ENCODE peak calls at places on chromosomes 11 and 22, in six cellular contexts. F is upper lobe of left lung; X is GM23248; H is Karpas-422; N is psoas muscle; M is CD8-positive, alpha-beta T cell. E is an unnamed sample.

GRCh38 chr11:59273008-59273841 is 60.5 kb upstream of the MPEG1 start:
- DNase-seq in F (peak; percentile 31), X (no peak), H (peak; percentile 94), N (no peak), M (no peak), E (no peak)

GRCh38 chr11:12694182-12694531 is 19.9 kb downstream of the TEAD1 start:
- DNase-seq in F (no peak), X (peak; percentile 62), H (no peak), N (no peak), M (no peak), E (no peak)

GRCh38 chr11:101867951-101868350 is 46.9 kb upstream of the CEP126 start:
- DNase-seq in F (no peak), X (no peak), H (no peak), N (no peak), M (no peak), E (no peak)

GRCh38 chr11:13959001-13959400 is 3.5 kb upstream of the SPON1 start:
- DNase-seq in F (no peak), X (no peak), H (no peak), N (no peak), M (no peak), E (no peak)

GRCh38 chr11:124285610-124286344 is 28.0 kb downstream of the OR8D1 start:
- DNase-seq in F (no peak), X (peak; percentile 75), H (no peak), N (no peak), M (no peak), E (no peak)

GRCh38 chr22:49353185-49353584 is 474.5 kb downstream of the BRD1 start:
- DNase-seq in F (no peak), X (no peak), H (no peak), N (no peak), M (no peak), E (no peak)

GRCh38 chr11:10603721-10604297 is 35.3 kb upstream of the LYVE1 start:
- DNase-seq in F (no peak), X (no peak), H (no peak), N (no peak), M (no peak), E (no peak)

GRCh38 chr22:50293441-50294318 is 13.8 kb downstream of the PLXNB2 start:
- DNase-seq in F (peak; percentile 91), X (peak; percentile 83), H (peak; percentile 77), N (no peak), M (peak; percentile 19), E (peak; percentile 91)

GRCh38 chr11:116563028-116563712 is 209.6 kb downstream of the BUD13 start:
- DNase-seq in F (peak; percentile 58), X (peak; percentile 76), H (no peak), N (no peak), M (no peak), E (no peak)

GRCh38 chr22:28441720-28442263 is 237.8 kb downstream of the TTC28 start:
- DNase-seq in F (no peak), X (peak; percentile 49), H (no peak), N (no peak), M (no peak), E (no peak)

GRCh38 chr22:41003976-41004375 is 52.8 kb downstream of the RBX1 start:
- DNase-seq in F (no peak), X (no peak), H (no peak), N (no peak), M (no peak), E (no peak)

GRCh38 chr11:130465259-130465658 is 16.8 kb downstream of the ADAMTS15 start:
- DNase-seq in F (no peak), X (peak; percentile 44), H (no peak), N (no peak), M (no peak), E (no peak)

GRCh38 chr11:123457187-123457770 is 27.2 kb downstream of the GRAMD1B start:
- DNase-seq in F (peak; percentile 44), X (no peak), H (no peak), N (no peak), M (peak; percentile 13), E (no peak)

GRCh38 chr11:65591939-65592814 is 3.4 kb downstream of the KCNK7 start:
- DNase-seq in F (no peak), X (no peak), H (no peak), N (peak; percentile 77), M (no peak), E (peak; percentile 82)

GRCh38 chr11:81993755-81994154 is 739.9 kb downstream of the FAM181B start:
- DNase-seq in F (no peak), X (no peak), H (no peak), N (no peak), M (no peak), E (no peak)

GRCh38 chr11:100805509-100806199 is 118.6 kb downstream of the ARHGAP42 start:
- DNase-seq in F (no peak), X (peak; percentile 70), H (no peak), N (no peak), M (no peak), E (no peak)

GRCh38 chr11:125441648-125442410 is 54.2 kb downstream of the FEZ1 start:
- DNase-seq in F (no peak), X (no peak), H (no peak), N (no peak), M (no peak), E (no peak)

GRCh38 chr22:28014141-28015055 is 95.3 kb upstream of the PITPNB start:
- DNase-seq in F (no peak), X (no peak), H (no peak), N (peak; percentile 41), M (no peak), E (peak; percentile 9)

GRCh38 chr11:59240322-59240721 is 27.6 kb upstream of the MPEG1 start:
- DNase-seq in F (no peak), X (no peak), H (no peak), N (no peak), M (no peak), E (no peak)

GRCh38 chr22:28243539-28243938 is 324.5 kb upstream of the PITPNB start:
- DNase-seq in F (no peak), X (peak; percentile 38), H (no peak), N (no peak), M (no peak), E (no peak)

GRCh38 chr11:103086461-103086860 is 5.5 kb downstream of the DCUN1D5 start:
- DNase-seq in F (no peak), X (peak; percentile 48), H (no peak), N (no peak), M (no peak), E (no peak)

DNA sequence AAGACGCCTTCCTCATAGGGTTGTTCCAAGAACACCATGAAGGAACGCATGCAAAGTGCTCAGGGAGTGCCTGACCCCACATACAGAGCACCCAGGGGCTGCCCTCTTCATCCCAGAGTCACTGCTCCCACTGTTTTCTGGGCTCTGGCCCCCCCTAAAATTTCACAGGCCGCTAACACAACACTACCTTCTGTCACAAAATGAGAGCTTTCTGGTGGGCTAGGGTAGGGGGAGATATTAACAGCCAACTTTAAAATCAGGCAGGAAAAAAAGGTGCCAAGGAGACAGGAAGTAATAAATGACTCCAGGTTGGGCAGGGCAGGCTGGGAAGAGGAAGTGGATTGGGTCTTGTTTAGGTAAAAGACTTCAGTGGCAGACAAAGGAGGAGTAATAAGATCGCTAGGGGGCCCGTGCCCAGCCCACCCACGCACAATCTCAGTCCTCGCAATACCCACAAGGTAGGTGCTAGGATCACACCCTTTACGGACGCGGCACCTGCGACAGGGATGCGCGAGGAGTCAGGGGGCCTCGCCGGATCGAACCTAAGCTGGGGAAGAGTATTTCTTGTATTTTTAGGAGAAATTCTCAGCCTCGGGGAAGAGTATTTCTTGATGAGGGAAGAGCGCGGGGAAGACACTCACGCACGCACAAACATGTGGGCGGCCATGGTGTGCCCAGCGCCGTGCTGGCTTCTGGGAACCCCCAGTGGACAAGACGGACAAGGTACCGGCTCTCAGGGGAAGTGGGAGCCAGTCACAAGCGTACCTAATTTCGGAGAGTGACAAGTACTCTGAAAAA is 911 bp upstream of the FAM118A start:
- DNase-seq in F (no peak), X (no peak), H (no peak), N (peak; percentile 56), M (no peak), E (no peak)
- H3K4me1 ChIP-seq in F (peaks cover 29% of the 10 kb centered on the region), X (peaks cover 9% of the 10 kb centered on the region), H (peaks cover 20% of the 10 kb centered on the region), N (peaks cover 6% of the 10 kb centered on the region), M (peaks cover 32% of the 10 kb centered on the region), E (peaks cover 6% of the 10 kb centered on the region)

GRCh38 chr22:46089426-46090041 is 60.8 kb upstream of the PPARA start:
- DNase-seq in F (no peak), X (no peak), H (no peak), N (peak; percentile 54), M (no peak), E (peak; percentile 66)
- H3K4me3 ChIP-seq in F (no peak overlapping the region), X (peak overlapping the region; percentile 97), H (no peak overlapping the region), N (peak overlapping the region; percentile 48), M (no peak overlapping the region), E (no peak overlapping the region)

GRCh38 chr11:127106142-127106541 is 105.6 kb upstream of the KIRREL3 start:
- DNase-seq in F (peak; percentile 51), X (peak; percentile 11), H (no peak), N (no peak), M (no peak), E (no peak)
- H3K27me3 ChIP-seq in F (no peaks in the 10 kb centered on the region), X (peaks cover 89% of the 10 kb centered on the region), H (no peaks in the 10 kb centered on the region), N (peaks cover 2% of the 10 kb centered on the region), M (no peaks in the 10 kb centered on the region), E (no peaks in the 10 kb centered on the region)

GRCh38 chr11:93591247-93591898 is 48.2 kb upstream of the SMCO4 start:
- DNase-seq in F (no peak), X (peak; percentile 23), H (no peak), N (no peak), M (no peak), E (no peak)
- H3K4me1 ChIP-seq in F (no peaks in the 10 kb centered on the region), X (no peaks in the 10 kb centered on the region), H (peaks cover 4% of the 10 kb centered on the region), N (no peaks in the 10 kb centered on the region), M (no peaks in the 10 kb centered on the region), E (no peaks in the 10 kb centered on the region)

GRCh38 chr11:75583710-75584658 is 21.9 kb downstream of the SERPINH1 start:
- DNase-seq in F (peak; percentile 77), X (peak; percentile 74), H (no peak), N (peak; percentile 85), M (no peak), E (peak; percentile 93)
- H3K4me3 ChIP-seq in F (peak overlapping the region; percentile 74), X (peak overlapping the region; percentile 75), H (peak overlapping the region; percentile 67), N (peak overlapping the region; percentile 82), M (peak overlapping the region; percentile 73), E (peak overlapping the region; percentile 70)

GRCh38 chr11:1736447-1736992 is 13.9 kb downstream of the IFITM10 start:
- DNase-seq in F (no peak), X (no peak), H (no peak), N (no peak), M (no peak), E (no peak)
- H3K27me3 ChIP-seq in F (peaks cover 5% of the 10 kb centered on the region), X (no peaks in the 10 kb centered on the region), H (no peaks in the 10 kb centered on the region), N (peaks cover 11% of the 10 kb centered on the region), M (no peaks in the 10 kb centered on the region), E (no peaks in the 10 kb centered on the region)